ENCODE peak calls at places on chromosomes 5 and 9, in six cellular contexts. One of them, this sample, is unnamed.

GRCh38 chr5:100505984-100506670 is 29.0 kb upstream of the FAM174A start:
- DNase-seq in GM12878: no peak
- DNase-seq in GM12891: no peak
- DNase-seq in K562: no peak
- DNase-seq in H1: no peak
- DNase-seq in HepG2: no peak
- DNase-seq in this sample: no peak

GRCh38 chr5:124274949-124275348 is 471.5 kb downstream of the ZNF608 start:
- DNase-seq in GM12878: no peak
- DNase-seq in GM12891: no peak
- DNase-seq in K562: no peak
- DNase-seq in H1: no peak
- DNase-seq in HepG2: no peak
- DNase-seq in this sample: no peak

GRCh38 chr5:158301186-158301585 is 442.2 kb upstream of the CLINT1 start:
- DNase-seq in GM12878: no peak
- DNase-seq in GM12891: no peak
- DNase-seq in K562: no peak
- DNase-seq in H1: no peak
- DNase-seq in HepG2: no peak
- DNase-seq in this sample: no peak

GRCh38 chr5:96997265-96997859 is 61.5 kb downstream of the LNPEP start:
- DNase-seq in GM12878: no peak
- DNase-seq in GM12891: no peak
- DNase-seq in K562: peak
- DNase-seq in H1: no peak
- DNase-seq in HepG2: peak
- DNase-seq in this sample: no peak

GRCh38 chr5:158751961-158752655 is 347.6 kb downstream of the EBF1 start:
- DNase-seq in GM12878: peak
- DNase-seq in GM12891: peak
- DNase-seq in K562: no peak
- DNase-seq in H1: no peak
- DNase-seq in HepG2: no peak
- DNase-seq in this sample: no peak

GRCh38 chr5:81626524-81626923 is 124.4 kb downstream of the SSBP2 start:
- DNase-seq in GM12878: no peak
- DNase-seq in GM12891: no peak
- DNase-seq in K562: peak
- DNase-seq in H1: no peak
- DNase-seq in HepG2: peak
- DNase-seq in this sample: no peak

GRCh38 chr5:39794511-39794910 is 369.7 kb upstream of the DAB2 start:
- DNase-seq in GM12878: no peak
- DNase-seq in GM12891: no peak
- DNase-seq in K562: no peak
- DNase-seq in H1: no peak
- DNase-seq in HepG2: no peak
- DNase-seq in this sample: no peak

GRCh38 chr9:31573561-31573960 is 810.9 kb upstream of the ACO1 start:
- DNase-seq in GM12878: no peak
- DNase-seq in GM12891: no peak
- DNase-seq in K562: no peak
- DNase-seq in H1: no peak
- DNase-seq in HepG2: no peak
- DNase-seq in this sample: no peak

GRCh38 chr9:16720386-16720785 is 150.1 kb downstream of the BNC2 start:
- DNase-seq in GM12878: no peak
- DNase-seq in GM12891: no peak
- DNase-seq in K562: no peak
- DNase-seq in H1: no peak
- DNase-seq in HepG2: no peak
- DNase-seq in this sample: no peak

GRCh38 chr5:149792540-149792939 is 62.4 kb downstream of the PPARGC1B start:
- DNase-seq in GM12878: no peak
- DNase-seq in GM12891: no peak
- DNase-seq in K562: no peak
- DNase-seq in H1: no peak
- DNase-seq in HepG2: no peak
- DNase-seq in this sample: no peak

GRCh38 chr9:120482424-120483186 is 97.4 kb downstream of the CDK5RAP2 start:
- DNase-seq in GM12878: no peak
- DNase-seq in GM12891: no peak
- DNase-seq in K562: no peak
- DNase-seq in H1: no peak
- DNase-seq in HepG2: no peak
- DNase-seq in this sample: no peak

GRCh38 chr5:103340717-103341397 is 82.3 kb downstream of the MACIR start:
- DNase-seq in GM12878: peak
- DNase-seq in GM12891: peak
- DNase-seq in K562: peak
- DNase-seq in H1: no peak
- DNase-seq in HepG2: no peak
- DNase-seq in this sample: peak

GRCh38 chr9:131854906-131855504 is 115.1 kb upstream of the RAPGEF1 start:
- DNase-seq in GM12878: no peak
- DNase-seq in GM12891: no peak
- DNase-seq in K562: no peak
- DNase-seq in H1: no peak
- DNase-seq in HepG2: no peak
- DNase-seq in this sample: no peak

GRCh38 chr5:84578226-84578625 is 193.5 kb upstream of the EDIL3 start:
- DNase-seq in GM12878: no peak
- DNase-seq in GM12891: no peak
- DNase-seq in K562: no peak
- DNase-seq in H1: no peak
- DNase-seq in HepG2: no peak
- DNase-seq in this sample: no peak
- TF ChIP-seq POLR2AphosphoS5 in GM12878: no peak
- TF ChIP-seq POLR2AphosphoS5 in GM12891: no peak
- TF ChIP-seq POLR2AphosphoS5 in K562: no peak
- TF ChIP-seq POLR2AphosphoS5 in H1: no peak
- TF ChIP-seq POLR2AphosphoS5 in HepG2: no peak
- TF ChIP-seq POLR2AphosphoS5 in this sample: no peak

GRCh38 chr9:137200311-137201204 is at the start of gene TPRN:
- DNase-seq in GM12878: peak
- DNase-seq in GM12891: peak
- DNase-seq in K562: peak
- DNase-seq in H1: peak
- DNase-seq in HepG2: peak
- DNase-seq in this sample: peak
- TF ChIP-seq POLR2A in GM12878: peak
- TF ChIP-seq POLR2A in GM12891: peak
- TF ChIP-seq POLR2A in K562: peak
- TF ChIP-seq POLR2A in H1: peak
- TF ChIP-seq POLR2A in HepG2: peak
- TF ChIP-seq POLR2A in this sample: peak

GRCh38 chr5:43851741-43852140 is 248.8 kb downstream of the NNT start:
- DNase-seq in GM12878: no peak
- DNase-seq in GM12891: no peak
- DNase-seq in K562: no peak
- DNase-seq in H1: no peak
- DNase-seq in HepG2: no peak
- DNase-seq in this sample: no peak
- TF ChIP-seq TAF1 in GM12878: no peak
- TF ChIP-seq TAF1 in GM12891: no peak
- TF ChIP-seq TAF1 in K562: no peak
- TF ChIP-seq TAF1 in H1: no peak
- TF ChIP-seq TAF1 in HepG2: no peak
- TF ChIP-seq TAF1 in this sample: no peak

GRCh38 chr9:92097997-92098482 is 17.2 kb downstream of the SPTLC1 start:
- DNase-seq in GM12878: peak
- DNase-seq in GM12891: no peak
- DNase-seq in K562: no peak
- DNase-seq in H1: no peak
- DNase-seq in HepG2: no peak
- DNase-seq in this sample: no peak
- TF ChIP-seq POLR2AphosphoS5 in GM12878: peak
- TF ChIP-seq POLR2AphosphoS5 in GM12891: no peak
- TF ChIP-seq POLR2AphosphoS5 in K562: no peak
- TF ChIP-seq POLR2AphosphoS5 in H1: no peak
- TF ChIP-seq POLR2AphosphoS5 in HepG2: no peak
- TF ChIP-seq POLR2AphosphoS5 in this sample: no peak

GRCh38 chr9:35114921-35115341 is 731 bp downstream of the ATOSB start:
- DNase-seq in GM12878: no peak
- DNase-seq in GM12891: no peak
- DNase-seq in K562: peak
- DNase-seq in H1: peak
- DNase-seq in HepG2: no peak
- DNase-seq in this sample: no peak
- TF ChIP-seq POLR2A in GM12878: no peak
- TF ChIP-seq POLR2A in GM12891: no peak
- TF ChIP-seq POLR2A in K562: no peak
- TF ChIP-seq POLR2A in H1: no peak
- TF ChIP-seq POLR2A in HepG2: no peak
- TF ChIP-seq POLR2A in this sample: no peak

GRCh38 chr5:106880656-106881055 is 790.1 kb downstream of the EFNA5 start:
- DNase-seq in GM12878: no peak
- DNase-seq in GM12891: no peak
- DNase-seq in K562: no peak
- DNase-seq in H1: no peak
- DNase-seq in HepG2: no peak
- DNase-seq in this sample: no peak
- TF ChIP-seq TAF1 in GM12878: no peak
- TF ChIP-seq TAF1 in GM12891: no peak
- TF ChIP-seq TAF1 in K562: no peak
- TF ChIP-seq TAF1 in H1: no peak
- TF ChIP-seq TAF1 in HepG2: no peak
- TF ChIP-seq TAF1 in this sample: no peak

DNA sequence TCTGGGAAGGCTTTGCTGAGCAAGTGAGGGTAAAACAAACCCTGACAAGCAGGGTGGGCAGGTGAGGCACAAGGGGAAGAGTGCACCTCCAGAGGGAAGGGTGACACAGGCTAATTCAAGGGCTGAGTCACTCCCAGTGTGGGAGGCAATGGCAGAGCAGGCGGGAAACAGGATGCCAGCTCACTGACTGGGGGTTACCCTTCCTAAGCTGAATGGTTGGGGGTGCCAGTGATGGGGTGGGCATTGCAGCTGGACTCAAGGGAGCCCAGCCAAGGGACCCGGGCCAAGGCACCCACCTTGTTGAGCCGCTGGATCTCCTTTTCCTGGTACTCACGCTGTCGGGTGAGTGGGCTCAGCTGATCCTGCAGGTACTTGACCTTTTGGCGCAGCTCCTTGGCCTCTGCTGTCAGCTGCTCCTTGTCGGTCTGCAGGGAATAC is 18.4 kb downstream of the GPX3 start:
- DNase-seq in GM12878: no peak
- DNase-seq in GM12891: no peak
- DNase-seq in K562: no peak
- DNase-seq in H1: no peak
- DNase-seq in HepG2: no peak
- DNase-seq in this sample: no peak
- TF ChIP-seq POLR2AphosphoS5 in GM12878: peak
- TF ChIP-seq POLR2AphosphoS5 in GM12891: no peak
- TF ChIP-seq POLR2AphosphoS5 in K562: no peak
- TF ChIP-seq POLR2AphosphoS5 in H1: no peak
- TF ChIP-seq POLR2AphosphoS5 in HepG2: no peak
- TF ChIP-seq POLR2AphosphoS5 in this sample: no peak

GRCh38 chr5:38466444-38467189 is 89.8 kb downstream of the LIFR start:
- DNase-seq in GM12878: no peak
- DNase-seq in GM12891: no peak
- DNase-seq in K562: no peak
- DNase-seq in H1: no peak
- DNase-seq in HepG2: no peak
- DNase-seq in this sample: no peak

GRCh38 chr5:38465702-38466443 is 90.6 kb downstream of the LIFR start:
- DNase-seq in GM12878: no peak
- DNase-seq in GM12891: no peak
- DNase-seq in K562: no peak
- DNase-seq in H1: no peak
- DNase-seq in HepG2: no peak
- DNase-seq in this sample: no peak

GRCh38 chr5:38465045-38465444 is 91.4 kb downstream of the LIFR start:
- DNase-seq in GM12878: no peak
- DNase-seq in GM12891: no peak
- DNase-seq in K562: no peak
- DNase-seq in H1: no peak
- DNase-seq in HepG2: no peak
- DNase-seq in this sample: no peak

GRCh38 chr5:38462972-38463633 is 93.3 kb downstream of the LIFR start:
- DNase-seq in GM12878: no peak
- DNase-seq in GM12891: no peak
- DNase-seq in K562: no peak
- DNase-seq in H1: no peak
- DNase-seq in HepG2: no peak
- DNase-seq in this sample: no peak

DNA sequence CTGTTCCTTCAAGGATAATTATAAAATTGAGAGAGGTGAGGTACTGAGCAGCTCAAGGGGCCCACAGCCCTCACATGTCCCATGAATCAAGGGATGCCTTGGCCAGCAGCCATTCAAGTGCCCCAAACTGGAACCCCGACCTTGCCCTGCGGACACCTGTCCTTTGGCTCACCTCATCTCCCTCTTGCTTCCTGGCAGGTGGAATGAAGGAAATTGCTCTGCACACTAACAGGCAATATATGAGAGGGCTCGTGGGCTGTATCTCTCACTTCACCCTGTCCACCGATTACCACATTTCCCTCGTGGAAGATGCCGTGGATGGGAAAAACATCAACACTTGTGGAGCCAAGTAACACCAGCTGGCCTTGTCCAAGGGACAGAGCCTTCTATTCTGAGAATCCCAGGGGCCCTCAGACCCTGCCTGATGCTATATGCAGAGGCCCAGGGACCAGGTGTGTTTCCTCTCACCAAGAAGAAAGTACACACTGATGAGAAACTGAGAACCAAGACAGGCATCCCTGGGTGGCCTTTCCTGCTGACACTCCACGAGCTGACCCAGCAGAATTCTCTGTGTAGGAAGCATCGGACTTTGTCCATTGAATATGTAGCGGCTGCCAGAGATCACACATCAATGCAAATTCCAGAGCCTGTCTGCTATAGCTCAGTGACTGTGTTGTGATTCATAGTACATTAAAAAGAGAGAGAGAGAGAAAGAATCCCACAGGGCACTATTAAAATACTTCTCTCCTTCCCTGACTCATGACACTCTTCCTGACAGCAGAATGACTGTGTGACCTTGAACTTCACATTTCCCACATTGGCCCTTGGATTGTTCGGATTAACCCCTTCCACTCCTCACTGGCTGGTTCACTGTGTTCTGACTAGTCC is 92.6 kb downstream of the LIFR start:
- DNase-seq in GM12878: no peak
- DNase-seq in GM12891: no peak
- DNase-seq in K562: no peak
- DNase-seq in H1: no peak
- DNase-seq in HepG2: peak
- DNase-seq in this sample: no peak
- TF ChIP-seq POLR2A in GM12878: no peak
- TF ChIP-seq POLR2A in GM12891: no peak
- TF ChIP-seq POLR2A in K562: no peak
- TF ChIP-seq POLR2A in H1: no peak
- TF ChIP-seq POLR2A in HepG2: no peak
- TF ChIP-seq POLR2A in this sample: no peak